ENCODE peak calls at places on chromosomes 7 and 10, in eight cellular contexts. One of them, this sample, is unnamed.

GRCh38 chr7:5284304-5285281 is 1.9 kb downstream of the SLC29A4 start:
- DNase-seq in activated CD4-positive, alpha-beta T cell treated with anti-CD3 and anti-CD28 coated beads, Interleukin-2, amount 50 U/mL, for 1 hour: no peak
- DNase-seq in effector CD4-positive, alpha-beta T cell: no peak
- DNase-seq in EH: peak; percentile 48
- DNase-seq in small intestine: peak; percentile 44
- DNase-seq in BE2C: peak; percentile 87
- DNase-seq in GM20000: peak; percentile 79
- DNase-seq in germinal center: peak; percentile 41
- DNase-seq in this sample: no peak

GRCh38 chr7:5177060-5177459 is 13.0 kb upstream of the WIPI2 start:
- DNase-seq in GM20000: no peak
- DNase-seq in small intestine: no peak
- DNase-seq in germinal center: no peak
- DNase-seq in effector CD4-positive, alpha-beta T cell: no peak
- DNase-seq in activated CD4-positive, alpha-beta T cell treated with anti-CD3 and anti-CD28 coated beads, Interleukin-2, amount 50 U/mL, for 1 hour: no peak
- DNase-seq in BE2C: peak; percentile 79
- DNase-seq in EH: peak; percentile 72
- DNase-seq in this sample: peak; percentile 88

GRCh38 chr10:26703974-26704373 is 6.5 kb downstream of the PDSS1 start:
- DNase-seq in activated CD4-positive, alpha-beta T cell treated with anti-CD3 and anti-CD28 coated beads, Interleukin-2, amount 50 U/mL, for 1 hour: no peak
- DNase-seq in BE2C: no peak
- DNase-seq in GM20000: no peak
- DNase-seq in germinal center: no peak
- DNase-seq in effector CD4-positive, alpha-beta T cell: no peak
- DNase-seq in small intestine: no peak
- DNase-seq in EH: no peak
- DNase-seq in this sample: no peak

GRCh38 chr7:30668102-30668501 is 14.2 kb downstream of the CRHR2 start:
- DNase-seq in small intestine: no peak
- DNase-seq in GM20000: no peak
- DNase-seq in EH: no peak
- DNase-seq in BE2C: no peak
- DNase-seq in germinal center: no peak
- DNase-seq in activated CD4-positive, alpha-beta T cell treated with anti-CD3 and anti-CD28 coated beads, Interleukin-2, amount 50 U/mL, for 1 hour: no peak
- DNase-seq in effector CD4-positive, alpha-beta T cell: no peak
- DNase-seq in this sample: no peak

GRCh38 chr7:50662059-50662689 is 97.0 kb upstream of the DDC start:
- DNase-seq in germinal center: no peak
- DNase-seq in effector CD4-positive, alpha-beta T cell: no peak
- DNase-seq in activated CD4-positive, alpha-beta T cell treated with anti-CD3 and anti-CD28 coated beads, Interleukin-2, amount 50 U/mL, for 1 hour: no peak
- DNase-seq in small intestine: peak; percentile 16
- DNase-seq in GM20000: no peak
- DNase-seq in BE2C: no peak
- DNase-seq in EH: no peak
- DNase-seq in this sample: peak; percentile 31

GRCh38 chr10:98536551-98536950 is 89.8 kb upstream of the HPS1 start:
- DNase-seq in GM20000: no peak
- DNase-seq in BE2C: no peak
- DNase-seq in EH: peak; percentile 91
- DNase-seq in small intestine: no peak
- DNase-seq in activated CD4-positive, alpha-beta T cell treated with anti-CD3 and anti-CD28 coated beads, Interleukin-2, amount 50 U/mL, for 1 hour: no peak
- DNase-seq in effector CD4-positive, alpha-beta T cell: no peak
- DNase-seq in germinal center: no peak
- DNase-seq in this sample: peak; percentile 84

GRCh38 chr7:23100697-23101096 is 4.9 kb upstream of the KLHL7 start:
- DNase-seq in small intestine: peak; percentile 32
- DNase-seq in GM20000: no peak
- DNase-seq in BE2C: no peak
- DNase-seq in germinal center: no peak
- DNase-seq in EH: no peak
- DNase-seq in effector CD4-positive, alpha-beta T cell: no peak
- DNase-seq in activated CD4-positive, alpha-beta T cell treated with anti-CD3 and anti-CD28 coated beads, Interleukin-2, amount 50 U/mL, for 1 hour: no peak
- DNase-seq in this sample: no peak

GRCh38 chr10:48470115-48470892 is 134.6 kb downstream of the ARHGAP22 start:
- DNase-seq in EH: peak; percentile 27
- DNase-seq in effector CD4-positive, alpha-beta T cell: no peak
- DNase-seq in activated CD4-positive, alpha-beta T cell treated with anti-CD3 and anti-CD28 coated beads, Interleukin-2, amount 50 U/mL, for 1 hour: no peak
- DNase-seq in small intestine: no peak
- DNase-seq in germinal center: no peak
- DNase-seq in BE2C: peak; percentile 72
- DNase-seq in GM20000: no peak
- DNase-seq in this sample: no peak

GRCh38 chr7:23431596-23432284 is 38.6 kb downstream of the IGF2BP3 start:
- DNase-seq in effector CD4-positive, alpha-beta T cell: no peak
- DNase-seq in EH: no peak
- DNase-seq in BE2C: no peak
- DNase-seq in small intestine: no peak
- DNase-seq in activated CD4-positive, alpha-beta T cell treated with anti-CD3 and anti-CD28 coated beads, Interleukin-2, amount 50 U/mL, for 1 hour: no peak
- DNase-seq in GM20000: no peak
- DNase-seq in germinal center: no peak
- DNase-seq in this sample: no peak

GRCh38 chr10:77967611-77968022 is 41.1 kb upstream of the DLG5 start:
- DNase-seq in activated CD4-positive, alpha-beta T cell treated with anti-CD3 and anti-CD28 coated beads, Interleukin-2, amount 50 U/mL, for 1 hour: no peak
- DNase-seq in germinal center: no peak
- DNase-seq in effector CD4-positive, alpha-beta T cell: no peak
- DNase-seq in BE2C: no peak
- DNase-seq in EH: no peak
- DNase-seq in GM20000: no peak
- DNase-seq in small intestine: no peak
- DNase-seq in this sample: no peak

GRCh38 chr10:42866115-42866995 is 83.8 kb downstream of the BMS1 start:
- DNase-seq in EH: peak; percentile 79
- DNase-seq in activated CD4-positive, alpha-beta T cell treated with anti-CD3 and anti-CD28 coated beads, Interleukin-2, amount 50 U/mL, for 1 hour: peak; percentile 33
- DNase-seq in GM20000: peak; percentile 65
- DNase-seq in small intestine: peak; percentile 47
- DNase-seq in germinal center: peak; percentile 30
- DNase-seq in effector CD4-positive, alpha-beta T cell: peak; percentile 17
- DNase-seq in BE2C: peak; percentile 88
- DNase-seq in this sample: peak; percentile 88

GRCh38 chr10:97020452-97021400 is 165.0 kb downstream of the SLIT1 start:
- DNase-seq in activated CD4-positive, alpha-beta T cell treated with anti-CD3 and anti-CD28 coated beads, Interleukin-2, amount 50 U/mL, for 1 hour: no peak
- DNase-seq in small intestine: no peak
- DNase-seq in GM20000: no peak
- DNase-seq in germinal center: no peak
- DNase-seq in effector CD4-positive, alpha-beta T cell: no peak
- DNase-seq in EH: no peak
- DNase-seq in BE2C: no peak
- DNase-seq in this sample: no peak

GRCh38 chr7:12389089-12389700 is 14.5 kb downstream of the VWDE start:
- DNase-seq in GM20000: peak; percentile 47
- DNase-seq in effector CD4-positive, alpha-beta T cell: peak; percentile 14
- DNase-seq in EH: peak; percentile 53
- DNase-seq in activated CD4-positive, alpha-beta T cell treated with anti-CD3 and anti-CD28 coated beads, Interleukin-2, amount 50 U/mL, for 1 hour: peak; percentile 26
- DNase-seq in small intestine: peak; percentile 49
- DNase-seq in BE2C: peak; percentile 69
- DNase-seq in germinal center: peak; percentile 14
- DNase-seq in this sample: peak; percentile 77

GRCh38 chr7:157150825-157151412 is 12.2 kb downstream of the UBE3C start:
- DNase-seq in activated CD4-positive, alpha-beta T cell treated with anti-CD3 and anti-CD28 coated beads, Interleukin-2, amount 50 U/mL, for 1 hour: no peak
- DNase-seq in effector CD4-positive, alpha-beta T cell: no peak
- DNase-seq in small intestine: no peak
- DNase-seq in BE2C: peak; percentile 55
- DNase-seq in germinal center: no peak
- DNase-seq in GM20000: no peak
- DNase-seq in EH: peak; percentile 46
- DNase-seq in this sample: peak; percentile 58

GRCh38 chr7:116337013-116337412 is 126.7 kb downstream of the TES start:
- DNase-seq in activated CD4-positive, alpha-beta T cell treated with anti-CD3 and anti-CD28 coated beads, Interleukin-2, amount 50 U/mL, for 1 hour: no peak
- DNase-seq in effector CD4-positive, alpha-beta T cell: no peak
- DNase-seq in small intestine: no peak
- DNase-seq in germinal center: no peak
- DNase-seq in BE2C: no peak
- DNase-seq in EH: no peak
- DNase-seq in GM20000: no peak
- DNase-seq in this sample: no peak

GRCh38 chr7:57381581-57381980 is 68.4 kb upstream of the ZNF716 start:
- DNase-seq in BE2C: no peak
- DNase-seq in EH: no peak
- DNase-seq in effector CD4-positive, alpha-beta T cell: no peak
- DNase-seq in GM20000: no peak
- DNase-seq in activated CD4-positive, alpha-beta T cell treated with anti-CD3 and anti-CD28 coated beads, Interleukin-2, amount 50 U/mL, for 1 hour: no peak
- DNase-seq in small intestine: no peak
- DNase-seq in germinal center: no peak
- DNase-seq in this sample: no peak

GRCh38 chr7:139745330-139746143 is 32.3 kb downstream of the HIPK2 start:
- DNase-seq in EH: peak; percentile 44
- DNase-seq in BE2C: no peak
- DNase-seq in activated CD4-positive, alpha-beta T cell treated with anti-CD3 and anti-CD28 coated beads, Interleukin-2, amount 50 U/mL, for 1 hour: no peak
- DNase-seq in germinal center: no peak
- DNase-seq in GM20000: no peak
- DNase-seq in small intestine: no peak
- DNase-seq in effector CD4-positive, alpha-beta T cell: no peak
- DNase-seq in this sample: peak; percentile 48

GRCh38 chr7:11376549-11376948 is 402.9 kb downstream of the PHF14 start:
- DNase-seq in GM20000: no peak
- DNase-seq in BE2C: no peak
- DNase-seq in germinal center: no peak
- DNase-seq in activated CD4-positive, alpha-beta T cell treated with anti-CD3 and anti-CD28 coated beads, Interleukin-2, amount 50 U/mL, for 1 hour: no peak
- DNase-seq in effector CD4-positive, alpha-beta T cell: no peak
- DNase-seq in small intestine: peak; percentile 71
- DNase-seq in EH: no peak
- DNase-seq in this sample: no peak

GRCh38 chr7:1755783-1756626 is 85.9 kb downstream of the ELFN1 start:
- DNase-seq in germinal center: no peak
- DNase-seq in BE2C: no peak
- DNase-seq in effector CD4-positive, alpha-beta T cell: no peak
- DNase-seq in EH: no peak
- DNase-seq in small intestine: no peak
- DNase-seq in activated CD4-positive, alpha-beta T cell treated with anti-CD3 and anti-CD28 coated beads, Interleukin-2, amount 50 U/mL, for 1 hour: no peak
- DNase-seq in GM20000: peak; percentile 28
- DNase-seq in this sample: no peak

GRCh38 chr7:92723978-92724377 is 112.4 kb downstream of the CDK6 start:
- DNase-seq in BE2C: no peak
- DNase-seq in effector CD4-positive, alpha-beta T cell: no peak
- DNase-seq in germinal center: no peak
- DNase-seq in activated CD4-positive, alpha-beta T cell treated with anti-CD3 and anti-CD28 coated beads, Interleukin-2, amount 50 U/mL, for 1 hour: no peak
- DNase-seq in GM20000: no peak
- DNase-seq in EH: no peak
- DNase-seq in small intestine: no peak
- DNase-seq in this sample: no peak

GRCh38 chr7:121831320-121831719 is 41.6 kb upstream of the PTPRZ1 start:
- DNase-seq in BE2C: no peak
- DNase-seq in EH: no peak
- DNase-seq in small intestine: no peak
- DNase-seq in GM20000: no peak
- DNase-seq in activated CD4-positive, alpha-beta T cell treated with anti-CD3 and anti-CD28 coated beads, Interleukin-2, amount 50 U/mL, for 1 hour: no peak
- DNase-seq in effector CD4-positive, alpha-beta T cell: no peak
- DNase-seq in germinal center: no peak
- DNase-seq in this sample: no peak

GRCh38 chr7:117872565-117873055 is 631 bp downstream of the CTTNBP2 start:
- DNase-seq in EH: no peak
- DNase-seq in BE2C: no peak
- DNase-seq in effector CD4-positive, alpha-beta T cell: no peak
- DNase-seq in GM20000: peak; percentile 20
- DNase-seq in germinal center: no peak
- DNase-seq in small intestine: peak; percentile 16
- DNase-seq in activated CD4-positive, alpha-beta T cell treated with anti-CD3 and anti-CD28 coated beads, Interleukin-2, amount 50 U/mL, for 1 hour: no peak
- DNase-seq in this sample: peak; percentile 2

This sample was measured in GM23248.